ENCODE peak calls at places on chromosomes 12 and 14, in seven cellular contexts. J is RWPE2, Q is osteoblast, S is psoas muscle, P is left colon, C is lung, L is foreskin fibroblast. Y is an unnamed sample.

GRCh38 chr12:45458854-45459807 is 243.2 kb downstream of the ANO6 start:
- DNase-seq in S (no peak), J (no peak), Q (peak; percentile 30), P (no peak), L (no peak), C (no peak), Y (no peak)

GRCh38 chr12:55607821-55608602 is 28.7 kb upstream of the OR10P1 start:
- DNase-seq in S (no peak), Q (no peak), P (no peak), C (no peak), J (no peak), L (no peak), Y (no peak)

GRCh38 chr12:123242083-123242904 is 9.1 kb downstream of the MTRFR start:
- DNase-seq in J (no peak), S (no peak), C (no peak), L (no peak), P (no peak), Q (peak; percentile 43), Y (no peak)

GRCh38 chr12:20120296-20120695 is 248.0 kb upstream of the PDE3A start:
- DNase-seq in P (no peak), Q (no peak), S (no peak), J (no peak), C (no peak), L (no peak), Y (no peak)

GRCh38 chr12:49698619-49699545 is 8.3 kb downstream of the FMNL3 start:
- DNase-seq in S (peak; percentile 24), L (peak; percentile 66), Q (peak; percentile 71), C (no peak), J (no peak), P (peak; percentile 21), Y (no peak)

GRCh38 chr14:32698831-32699230 is 239.8 kb upstream of the NPAS3 start:
- DNase-seq in L (peak; percentile 64), Q (no peak), J (no peak), S (no peak), C (no peak), P (no peak), Y (no peak)

GRCh38 chr14:104773505-104774452 is 20.8 kb downstream of the SIVA1 start:
- DNase-seq in P (no peak), Q (peak; percentile 78), J (no peak), C (no peak), S (no peak), L (no peak), Y (no peak)

GRCh38 chr12:108381793-108382436 is 42.8 kb upstream of the CMKLR1 start:
- DNase-seq in Q (peak; percentile 19), J (no peak), C (no peak), L (peak; percentile 16), P (no peak), S (no peak), Y (no peak)

GRCh38 chr12:114409796-114410520 is 4.0 kb upstream of the TBX5 start:
- DNase-seq in C (no peak), L (peak; percentile 53), J (no peak), S (no peak), P (no peak), Q (peak; percentile 63), Y (no peak)

GRCh38 chr12:42854208-42854607 is 264.7 kb upstream of the PRICKLE1 start:
- DNase-seq in J (no peak), S (no peak), P (no peak), Q (no peak), C (no peak), L (peak; percentile 31), Y (no peak)

GRCh38 chr14:68539311-68539737 is 253.5 kb downstream of the ZFP36L1 start:
- DNase-seq in P (no peak), Q (no peak), L (no peak), C (peak; percentile 25), S (no peak), J (no peak), Y (no peak)

GRCh38 chr12:65561798-65562382 is 262.4 kb upstream of the HMGA2 start:
- DNase-seq in S (no peak), Q (no peak), P (no peak), J (no peak), C (no peak), L (peak; percentile 83), Y (no peak)

GRCh38 chr12:6550294-6551062 is 5.4 kb downstream of the IFFO1 start:
- DNase-seq in P (no peak), L (no peak), C (no peak), J (no peak), S (no peak), Q (peak; percentile 32), Y (no peak)

GRCh38 chr14:101113108-101113612 is 209.6 kb upstream of the RTL1 start:
- DNase-seq in Q (no peak), C (peak; percentile 21), S (no peak), J (no peak), P (no peak), L (no peak), Y (peak; percentile 4)

GRCh38 chr12:99920561-99920960 is 64.2 kb downstream of the ANKS1B start:
- DNase-seq in C (no peak), P (no peak), S (no peak), J (no peak), Q (no peak), L (no peak), Y (no peak)

GRCh38 chr12:49233842-49234526 is 30.9 kb upstream of the TUBA1C start:
- DNase-seq in L (no peak), J (no peak), S (peak; percentile 42), C (peak; percentile 74), P (peak; percentile 37), Q (no peak), Y (peak; percentile 37)

GRCh38 chr12:45726594-45727300 is 2.8 kb upstream of the ARID2 start:
- DNase-seq in L (peak; percentile 72), Q (peak; percentile 93), J (peak; percentile 62), P (peak; percentile 67), C (peak; percentile 53), S (peak; percentile 71), Y (peak; percentile 67)

GRCh38 chr14:33959692-33960151 is 8.8 kb upstream of the EGLN3 start:
- DNase-seq in C (no peak), J (no peak), L (no peak), S (no peak), Q (no peak), P (no peak), Y (no peak)